ENCODE peak calls at places on chromosome 21, in eight cellular contexts. One of them, this sample, is unnamed.

GRCh38 chr21:25717491-25718139 is 17.1 kb downstream of the ATP5PF start:
- DNase-seq in left lung: no peak
- DNase-seq in uterus: no peak
- DNase-seq in cardiac fibroblast: peak; percentile 59
- DNase-seq in Ammon's horn: no peak
- DNase-seq in lower lobe of right lung: no peak
- DNase-seq in fibroblast of pulmonary artery: peak; percentile 71
- DNase-seq in NCI-H2029 treated with DMSO at 0.1 percent for 48 hours: no peak
- DNase-seq in this sample: no peak

GRCh38 chr21:46008893-46009635 is 27.5 kb downstream of the COL6A1 start:
- DNase-seq in lower lobe of right lung: no peak
- DNase-seq in fibroblast of pulmonary artery: no peak
- DNase-seq in uterus: no peak
- DNase-seq in cardiac fibroblast: no peak
- DNase-seq in Ammon's horn: no peak
- DNase-seq in left lung: no peak
- DNase-seq in NCI-H2029 treated with DMSO at 0.1 percent for 48 hours: no peak
- DNase-seq in this sample: no peak

GRCh38 chr21:42182713-42183371 is 36.1 kb upstream of the ABCG1 start:
- DNase-seq in left lung: no peak
- DNase-seq in lower lobe of right lung: no peak
- DNase-seq in NCI-H2029 treated with DMSO at 0.1 percent for 48 hours: no peak
- DNase-seq in Ammon's horn: no peak
- DNase-seq in uterus: no peak
- DNase-seq in fibroblast of pulmonary artery: no peak
- DNase-seq in cardiac fibroblast: no peak
- DNase-seq in this sample: no peak

GRCh38 chr21:45918835-45919467 is 62.6 kb upstream of the COL6A1 start:
- DNase-seq in cardiac fibroblast: no peak
- DNase-seq in NCI-H2029 treated with DMSO at 0.1 percent for 48 hours: no peak
- DNase-seq in fibroblast of pulmonary artery: no peak
- DNase-seq in lower lobe of right lung: no peak
- DNase-seq in uterus: no peak
- DNase-seq in left lung: no peak
- DNase-seq in Ammon's horn: no peak
- DNase-seq in this sample: no peak

GRCh38 chr21:32562426-32562825 is 22.9 kb downstream of the TCP10L start:
- DNase-seq in uterus: peak; percentile 70
- DNase-seq in Ammon's horn: peak; percentile 59
- DNase-seq in NCI-H2029 treated with DMSO at 0.1 percent for 48 hours: no peak
- DNase-seq in fibroblast of pulmonary artery: peak; percentile 92
- DNase-seq in lower lobe of right lung: no peak
- DNase-seq in cardiac fibroblast: peak; percentile 91
- DNase-seq in left lung: no peak
- DNase-seq in this sample: no peak

GRCh38 chr21:44926364-44927101 is 5.8 kb upstream of the ITGB2 start:
- DNase-seq in cardiac fibroblast: no peak
- DNase-seq in left lung: no peak
- DNase-seq in NCI-H2029 treated with DMSO at 0.1 percent for 48 hours: no peak
- DNase-seq in fibroblast of pulmonary artery: no peak
- DNase-seq in Ammon's horn: no peak
- DNase-seq in uterus: no peak
- DNase-seq in lower lobe of right lung: peak; percentile 48
- DNase-seq in this sample: no peak

GRCh38 chr21:41112740-41113692 is 54.9 kb upstream of the BACE2 start:
- DNase-seq in NCI-H2029 treated with DMSO at 0.1 percent for 48 hours: no peak
- DNase-seq in Ammon's horn: peak; percentile 44
- DNase-seq in left lung: peak; percentile 46
- DNase-seq in cardiac fibroblast: peak; percentile 87
- DNase-seq in lower lobe of right lung: no peak
- DNase-seq in fibroblast of pulmonary artery: peak; percentile 75
- DNase-seq in uterus: no peak
- DNase-seq in this sample: no peak

GRCh38 chr21:42406201-42406601 is 2.5 kb downstream of the UBASH3A start:
- DNase-seq in fibroblast of pulmonary artery: no peak
- DNase-seq in uterus: no peak
- DNase-seq in NCI-H2029 treated with DMSO at 0.1 percent for 48 hours: no peak
- DNase-seq in left lung: no peak
- DNase-seq in Ammon's horn: no peak
- DNase-seq in lower lobe of right lung: no peak
- DNase-seq in cardiac fibroblast: no peak
- DNase-seq in this sample: no peak

GRCh38 chr21:43312751-43313169 is 114.2 kb downstream of the SIK1 start:
- DNase-seq in uterus: no peak
- DNase-seq in Ammon's horn: no peak
- DNase-seq in cardiac fibroblast: no peak
- DNase-seq in fibroblast of pulmonary artery: no peak
- DNase-seq in lower lobe of right lung: no peak
- DNase-seq in left lung: peak; percentile 48
- DNase-seq in NCI-H2029 treated with DMSO at 0.1 percent for 48 hours: peak; percentile 8
- DNase-seq in this sample: no peak

GRCh38 chr21:29033301-29033700 is 8.8 kb downstream of the USP16 start:
- DNase-seq in left lung: no peak
- DNase-seq in NCI-H2029 treated with DMSO at 0.1 percent for 48 hours: no peak
- DNase-seq in cardiac fibroblast: no peak
- DNase-seq in Ammon's horn: no peak
- DNase-seq in fibroblast of pulmonary artery: no peak
- DNase-seq in uterus: no peak
- DNase-seq in lower lobe of right lung: no peak
- DNase-seq in this sample: no peak

GRCh38 chr21:37868896-37869295 is 47.4 kb downstream of the KCNJ6 start:
- DNase-seq in fibroblast of pulmonary artery: no peak
- DNase-seq in left lung: no peak
- DNase-seq in lower lobe of right lung: no peak
- DNase-seq in uterus: no peak
- DNase-seq in Ammon's horn: no peak
- DNase-seq in cardiac fibroblast: no peak
- DNase-seq in NCI-H2029 treated with DMSO at 0.1 percent for 48 hours: no peak
- DNase-seq in this sample: no peak

GRCh38 chr21:39137248-39138186 is 45.7 kb downstream of the PSMG1 start:
- DNase-seq in lower lobe of right lung: no peak
- DNase-seq in fibroblast of pulmonary artery: peak; percentile 54
- DNase-seq in uterus: peak; percentile 45
- DNase-seq in NCI-H2029 treated with DMSO at 0.1 percent for 48 hours: no peak
- DNase-seq in Ammon's horn: no peak
- DNase-seq in cardiac fibroblast: peak; percentile 68
- DNase-seq in left lung: no peak
- DNase-seq in this sample: peak; percentile 27

GRCh38 chr21:40176732-40177131 is 309.5 kb downstream of the PCP4 start:
- DNase-seq in lower lobe of right lung: no peak
- DNase-seq in fibroblast of pulmonary artery: no peak
- DNase-seq in NCI-H2029 treated with DMSO at 0.1 percent for 48 hours: peak; percentile 44
- DNase-seq in Ammon's horn: peak; percentile 30
- DNase-seq in left lung: no peak
- DNase-seq in cardiac fibroblast: no peak
- DNase-seq in uterus: no peak
- DNase-seq in this sample: peak; percentile 93

GRCh38 chr21:29827236-29827635 is 112.6 kb downstream of the GRIK1 start:
- DNase-seq in lower lobe of right lung: no peak
- DNase-seq in fibroblast of pulmonary artery: peak; percentile 4
- DNase-seq in Ammon's horn: no peak
- DNase-seq in left lung: no peak
- DNase-seq in cardiac fibroblast: no peak
- DNase-seq in NCI-H2029 treated with DMSO at 0.1 percent for 48 hours: no peak
- DNase-seq in uterus: no peak
- DNase-seq in this sample: no peak

GRCh38 chr21:27700974-27701614 is 734.2 kb upstream of the ADAMTS5 start:
- DNase-seq in uterus: peak; percentile 88
- DNase-seq in left lung: peak; percentile 78
- DNase-seq in cardiac fibroblast: peak; percentile 92
- DNase-seq in lower lobe of right lung: peak; percentile 77
- DNase-seq in fibroblast of pulmonary artery: peak; percentile 91
- DNase-seq in Ammon's horn: peak; percentile 89
- DNase-seq in NCI-H2029 treated with DMSO at 0.1 percent for 48 hours: no peak
- DNase-seq in this sample: peak; percentile 36

GRCh38 chr21:27804515-27804914 is 837.6 kb upstream of the ADAMTS5 start:
- DNase-seq in NCI-H2029 treated with DMSO at 0.1 percent for 48 hours: no peak
- DNase-seq in fibroblast of pulmonary artery: no peak
- DNase-seq in cardiac fibroblast: no peak
- DNase-seq in lower lobe of right lung: no peak
- DNase-seq in uterus: no peak
- DNase-seq in left lung: no peak
- DNase-seq in Ammon's horn: no peak
- DNase-seq in this sample: no peak

GRCh38 chr21:42161957-42162681 is 56.8 kb upstream of the ABCG1 start:
- DNase-seq in Ammon's horn: no peak
- DNase-seq in cardiac fibroblast: no peak
- DNase-seq in uterus: no peak
- DNase-seq in fibroblast of pulmonary artery: no peak
- DNase-seq in NCI-H2029 treated with DMSO at 0.1 percent for 48 hours: no peak
- DNase-seq in left lung: no peak
- DNase-seq in lower lobe of right lung: no peak
- DNase-seq in this sample: no peak

GRCh38 chr21:32599146-32599925 is 12.8 kb downstream of the CFAP298 start:
- DNase-seq in fibroblast of pulmonary artery: no peak
- DNase-seq in uterus: no peak
- DNase-seq in lower lobe of right lung: no peak
- DNase-seq in NCI-H2029 treated with DMSO at 0.1 percent for 48 hours: no peak
- DNase-seq in Ammon's horn: no peak
- DNase-seq in left lung: no peak
- DNase-seq in cardiac fibroblast: no peak
- DNase-seq in this sample: no peak

GRCh38 chr21:37073417-37074194 is 552 bp downstream of the TTC3 start:
- DNase-seq in uterus: no peak
- DNase-seq in lower lobe of right lung: peak; percentile 77
- DNase-seq in NCI-H2029 treated with DMSO at 0.1 percent for 48 hours: no peak
- DNase-seq in Ammon's horn: peak; percentile 85
- DNase-seq in fibroblast of pulmonary artery: peak; percentile 51
- DNase-seq in cardiac fibroblast: peak; percentile 48
- DNase-seq in left lung: peak; percentile 67
- DNase-seq in this sample: no peak

GRCh38 chr21:43893536-43894205 is 28.6 kb downstream of the AGPAT3 start:
- DNase-seq in Ammon's horn: no peak
- DNase-seq in NCI-H2029 treated with DMSO at 0.1 percent for 48 hours: no peak
- DNase-seq in cardiac fibroblast: no peak
- DNase-seq in left lung: no peak
- DNase-seq in lower lobe of right lung: no peak
- DNase-seq in fibroblast of pulmonary artery: no peak
- DNase-seq in uterus: no peak
- DNase-seq in this sample: no peak

GRCh38 chr21:42571391-42572150 is 57.9 kb downstream of the SLC37A1 start:
- DNase-seq in left lung: peak; percentile 20
- DNase-seq in cardiac fibroblast: no peak
- DNase-seq in Ammon's horn: no peak
- DNase-seq in fibroblast of pulmonary artery: no peak
- DNase-seq in NCI-H2029 treated with DMSO at 0.1 percent for 48 hours: no peak
- DNase-seq in uterus: peak; percentile 3
- DNase-seq in lower lobe of right lung: peak; percentile 38
- DNase-seq in this sample: no peak

GRCh38 chr21:46193829-46194373 is 9.6 kb upstream of the SPATC1L start:
- DNase-seq in NCI-H2029 treated with DMSO at 0.1 percent for 48 hours: no peak
- DNase-seq in cardiac fibroblast: no peak
- DNase-seq in uterus: no peak
- DNase-seq in lower lobe of right lung: peak; percentile 26
- DNase-seq in left lung: no peak
- DNase-seq in Ammon's horn: no peak
- DNase-seq in fibroblast of pulmonary artery: no peak
- DNase-seq in this sample: no peak

GRCh38 chr21:33374080-33374873 is 28.9 kb upstream of the IFNGR2 start:
- DNase-seq in lower lobe of right lung: no peak
- DNase-seq in cardiac fibroblast: peak; percentile 88
- DNase-seq in uterus: no peak
- DNase-seq in NCI-H2029 treated with DMSO at 0.1 percent for 48 hours: no peak
- DNase-seq in Ammon's horn: peak; percentile 49
- DNase-seq in left lung: peak; percentile 65
- DNase-seq in fibroblast of pulmonary artery: peak; percentile 81
- DNase-seq in this sample: no peak

GRCh38 chr21:31201548-31201947 is 142.5 kb downstream of the TIAM1 start:
- DNase-seq in NCI-H2029 treated with DMSO at 0.1 percent for 48 hours: no peak
- DNase-seq in uterus: no peak
- DNase-seq in lower lobe of right lung: no peak
- DNase-seq in Ammon's horn: peak; percentile 54
- DNase-seq in fibroblast of pulmonary artery: peak; percentile 83
- DNase-seq in cardiac fibroblast: peak; percentile 88
- DNase-seq in left lung: no peak
- DNase-seq in this sample: no peak

GRCh38 chr21:40997831-40998230 is 150.9 kb upstream of the DSCAM start:
- DNase-seq in lower lobe of right lung: no peak
- DNase-seq in fibroblast of pulmonary artery: no peak
- DNase-seq in NCI-H2029 treated with DMSO at 0.1 percent for 48 hours: no peak
- DNase-seq in left lung: no peak
- DNase-seq in cardiac fibroblast: no peak
- DNase-seq in Ammon's horn: no peak
- DNase-seq in uterus: no peak
- DNase-seq in this sample: no peak

GRCh38 chr21:31786164-31786920 is 54.4 kb upstream of the SCAF4 start:
- DNase-seq in lower lobe of right lung: no peak
- DNase-seq in NCI-H2029 treated with DMSO at 0.1 percent for 48 hours: no peak
- DNase-seq in uterus: no peak
- DNase-seq in cardiac fibroblast: no peak
- DNase-seq in left lung: no peak
- DNase-seq in Ammon's horn: no peak
- DNase-seq in fibroblast of pulmonary artery: no peak
- DNase-seq in this sample: no peak

GRCh38 chr21:37118187-37118826 is 45.3 kb downstream of the TTC3 start:
- DNase-seq in left lung: no peak
- DNase-seq in Ammon's horn: no peak
- DNase-seq in cardiac fibroblast: no peak
- DNase-seq in fibroblast of pulmonary artery: no peak
- DNase-seq in uterus: no peak
- DNase-seq in NCI-H2029 treated with DMSO at 0.1 percent for 48 hours: no peak
- DNase-seq in lower lobe of right lung: no peak
- DNase-seq in this sample: no peak

GRCh38 chr21:44939532-44940115 is at the start of gene SLX9:
- DNase-seq in uterus: peak; percentile 79
- DNase-seq in Ammon's horn: peak; percentile 64
- DNase-seq in lower lobe of right lung: peak; percentile 84
- DNase-seq in cardiac fibroblast: peak; percentile 82
- DNase-seq in left lung: peak; percentile 75
- DNase-seq in fibroblast of pulmonary artery: peak; percentile 78
- DNase-seq in NCI-H2029 treated with DMSO at 0.1 percent for 48 hours: no peak
- DNase-seq in this sample: peak; percentile 65

GRCh38 chr21:34593423-34593822 is 21.5 kb downstream of the RCAN1 start:
- DNase-seq in NCI-H2029 treated with DMSO at 0.1 percent for 48 hours: peak; percentile 95
- DNase-seq in cardiac fibroblast: no peak
- DNase-seq in Ammon's horn: no peak
- DNase-seq in fibroblast of pulmonary artery: no peak
- DNase-seq in lower lobe of right lung: no peak
- DNase-seq in left lung: peak; percentile 47
- DNase-seq in uterus: no peak
- DNase-seq in this sample: peak; percentile 93

GRCh38 chr21:46228345-46229051 is at the start of gene LSS:
- DNase-seq in lower lobe of right lung: peak; percentile 99
- DNase-seq in uterus: peak; percentile 97
- DNase-seq in NCI-H2029 treated with DMSO at 0.1 percent for 48 hours: peak; percentile 77
- DNase-seq in Ammon's horn: peak; percentile 99
- DNase-seq in left lung: peak; percentile 99
- DNase-seq in fibroblast of pulmonary artery: peak; percentile 99
- DNase-seq in cardiac fibroblast: peak; percentile 100
- DNase-seq in this sample: peak; percentile 94